ENCODE peak calls at places on chromosomes 1 and 21, in seven cellular contexts. K is ureter; B is NCI-H2107; Y is effector CD4-positive, alpha-beta T cell; G is iris pigment epithelial cell; Z is neural progenitor cell; V is HFFc6. I is an unnamed sample.

GRCh38 chr1:160136121-160136925 is 15.1 kb upstream of the ATP1A4 start:
- DNase-seq in B (no peak), K (no peak), G (no peak), Y (no peak), Z (no peak), V (no peak), I (no peak)

GRCh38 chr1:165871311-165872067 is 44.1 kb downstream of the UCK2 start:
- DNase-seq in Z (peak), G (peak), B (no peak), V (no peak), Y (peak), K (no peak), I (no peak)

GRCh38 chr1:38603907-38604306 is 255.7 kb downstream of the RRAGC start:
- DNase-seq in V (no peak), B (no peak), G (no peak), Z (no peak), Y (no peak), K (no peak), I (no peak)

GRCh38 chr1:93575586-93576271 is 105.9 kb downstream of the BCAR3 start:
- DNase-seq in V (no peak), Z (peak), B (no peak), Y (no peak), G (no peak), K (no peak), I (no peak)

GRCh38 chr1:1006305-1007159 is 6.6 kb upstream of the HES4 start:
- DNase-seq in V (no peak), G (no peak), B (no peak), Z (no peak), Y (no peak), K (peak), I (no peak)

GRCh38 chr21:41835711-41836154 is 43.4 kb downstream of the PRDM15 start:
- DNase-seq in Y (no peak), V (no peak), Z (no peak), K (no peak), B (no peak), G (no peak), I (no peak)

GRCh38 chr1:79554620-79555160 is 548.2 kb upstream of the ADGRL4 start:
- DNase-seq in G (no peak), Z (no peak), B (no peak), K (no peak), V (no peak), Y (no peak), I (no peak)

GRCh38 chr1:25544819-25545218 is 1.4 kb downstream of the LDLRAP1 start:
- DNase-seq in V (no peak), Z (no peak), Y (no peak), K (no peak), B (no peak), G (no peak), I (no peak)

GRCh38 chr1:198088360-198089071 is 68.3 kb upstream of the NEK7 start:
- DNase-seq in V (peak), K (no peak), B (no peak), G (peak), Y (no peak), Z (peak), I (no peak)

GRCh38 chr1:108117908-108118902 is 81.9 kb downstream of the SLC25A24 start:
- DNase-seq in Z (no peak), V (peak), K (no peak), B (no peak), G (peak), Y (no peak), I (peak)

GRCh38 chr1:30415171-30415940 is 308.0 kb downstream of the MATN1 start:
- DNase-seq in B (no peak), K (peak), Y (no peak), G (no peak), Z (no peak), V (no peak), I (peak)

GRCh38 chr1:243596441-243597183 is 253.4 kb downstream of the AKT3 start:
- DNase-seq in B (no peak), G (peak), K (no peak), V (peak), Y (no peak), Z (no peak), I (no peak)

GRCh38 chr1:50427086-50427817 is 4.0 kb upstream of the DMRTA2 start:
- DNase-seq in K (no peak), V (no peak), B (no peak), Z (peak), G (no peak), Y (no peak), I (no peak)

GRCh38 chr1:205229916-205230700 is 2.4 kb downstream of the TMCC2 start:
- DNase-seq in Y (no peak), B (no peak), K (no peak), Z (no peak), G (no peak), V (no peak), I (no peak)

GRCh38 chr21:43211085-43212071 is 42.6 kb downstream of the CRYAA start:
- DNase-seq in Z (peak), B (no peak), V (no peak), G (no peak), Y (no peak), K (peak), I (no peak)

GRCh38 chr21:42343101-42343500 is 7.7 kb downstream of the TFF2 start:
- DNase-seq in V (no peak), K (peak), Y (no peak), Z (no peak), B (no peak), G (no peak), I (no peak)

GRCh38 chr21:46660505-46660904 is 25.0 kb downstream of the PRMT2 start:
- DNase-seq in B (no peak), G (no peak), Y (no peak), Z (no peak), K (no peak), V (no peak), I (no peak)

GRCh38 chr1:159996653-159997052 is 35.1 kb downstream of the PIGM start:
- DNase-seq in K (no peak), B (no peak), Y (no peak), G (peak), Z (no peak), V (peak), I (no peak)

GRCh38 chr1:73176902-73177301 is 894.6 kb upstream of the NEGR1 start:
- DNase-seq in Y (no peak), B (no peak), V (no peak), K (no peak), Z (no peak), G (no peak), I (no peak)

GRCh38 chr1:92736395-92736794 is 48.5 kb downstream of the EVI5 start:
- DNase-seq in Y (no peak), V (peak), Z (no peak), K (no peak), G (peak), B (no peak), I (no peak)

GRCh38 chr1:161096514-161096913 is 1.6 kb upstream of the KLHDC9 start:
- DNase-seq in B (no peak), K (peak), G (peak), Z (no peak), Y (no peak), V (no peak), I (peak)

GRCh38 chr1:25871086-25871703 is 4.3 kb downstream of the PAQR7 start:
- DNase-seq in Z (no peak), K (peak), B (no peak), V (no peak), G (no peak), Y (no peak), I (no peak)

GRCh38 chr1:20102875-20103274 is 16.5 kb downstream of the PLA2G2D start:
- DNase-seq in K (no peak), B (no peak), Z (no peak), G (peak), V (peak), Y (no peak), I (no peak)

GRCh38 chr1:165109013-165109412 is 247.5 kb downstream of the LMX1A start:
- DNase-seq in Z (no peak), B (no peak), G (no peak), Y (no peak), V (no peak), K (no peak), I (no peak)

GRCh38 chr21:46080171-46081021 is 17.5 kb upstream of the COL6A2 start:
- DNase-seq in G (no peak), Z (no peak), Y (no peak), K (peak), V (no peak), B (no peak), I (peak)

GRCh38 chr21:21174676-21175075 is 176.5 kb downstream of the NCAM2 start:
- DNase-seq in V (no peak), K (no peak), Y (no peak), B (no peak), G (no peak), Z (no peak), I (no peak)

GRCh38 chr1:121483961-121484424 is 299.2 kb downstream of the SRGAP2C start:
- DNase-seq in Z (no peak), K (no peak), Y (no peak), B (no peak), V (peak), G (peak), I (no peak)

GRCh38 chr1:202940561-202940960 is 13.5 kb upstream of the KLHL12 start:
- DNase-seq in G (no peak), Y (no peak), V (no peak), K (no peak), Z (no peak), B (no peak), I (no peak)

GRCh38 chr1:210302501-210302900 is 26.2 kb upstream of the HHAT start:
- DNase-seq in K (no peak), G (no peak), Z (no peak), Y (no peak), V (no peak), B (no peak), I (peak)

GRCh38 chr1:218351617-218352438 is 6.7 kb downstream of the TGFB2 start:
- DNase-seq in B (no peak), Y (no peak), G (peak), V (no peak), K (no peak), Z (peak), I (no peak)

GRCh38 chr1:72827285-72827684 is 544.9 kb upstream of the NEGR1 start:
- DNase-seq in V (peak), B (no peak), Y (no peak), Z (no peak), G (peak), K (no peak), I (no peak)

GRCh38 chr21:27108228-27108627 is 141.3 kb upstream of the ADAMTS5 start:
- DNase-seq in V (peak), G (peak), B (no peak), Z (no peak), Y (no peak), K (no peak), I (no peak)

GRCh38 chr1:23879809-23880208 is 11.7 kb upstream of the FUCA1 start:
- DNase-seq in B (no peak), K (no peak), G (no peak), Z (no peak), V (no peak), Y (no peak), I (no peak)

GRCh38 chr1:43206721-43207228 is 34.6 kb downstream of the CFAP57 start:
- DNase-seq in V (peak), K (no peak), Z (peak), B (no peak), G (peak), Y (no peak), I (no peak)

GRCh38 chr21:32233055-32233546 is 45.7 kb downstream of the MIS18A start:
- DNase-seq in Z (peak), Y (no peak), K (no peak), B (no peak), G (no peak), V (no peak), I (no peak)

GRCh38 chr1:42320689-42321088 is 14.3 kb downstream of the FOXJ3 start:
- DNase-seq in Y (no peak), B (no peak), K (no peak), G (no peak), V (no peak), Z (no peak), I (no peak)

I was measured in right atrium auricular region.